ENCODE peak calls at places on chromosome 19, in ten cellular contexts. Q, L, P, Z, R, G, B, N, D and Y are unnamed samples.

GRCh38 chr19:6774821-6775707 is 2.6 kb downstream of the VAV1 start:
- DNase-seq in D (no peak), R (no peak), P (no peak), L (no peak), G (peak), Z (no peak), B (no peak), Q (no peak), N (no peak), Y (no peak)

GRCh38 chr19:50016225-50016807 is 8.9 kb downstream of the VRK3 start:
- DNase-seq in D (no peak), B (no peak), P (no peak), R (no peak), G (no peak), Q (no peak), Z (no peak), N (no peak), L (no peak), Y (no peak)

GRCh38 chr19:7292950-7293794 is 1.0 kb downstream of the INSR start:
- DNase-seq in Z (no peak), Q (peak), L (peak), N (no peak), G (peak), P (no peak), R (peak), D (peak), B (no peak), Y (no peak)

GRCh38 chr19:13748169-13748884 is 16.0 kb upstream of the MRI1 start:
- DNase-seq in P (peak), N (no peak), G (peak), B (peak), Z (no peak), R (no peak), Q (no peak), L (peak), D (no peak), Y (no peak)

GRCh38 chr19:8607386-8607785 is 3.1 kb downstream of the ADAMTS10 start:
- DNase-seq in N (no peak), L (peak), R (no peak), G (no peak), Q (no peak), P (no peak), B (no peak), D (no peak), Z (peak), Y (no peak)

GRCh38 chr19:15259900-15260299 is 27.7 kb upstream of the EPHX3 start:
- DNase-seq in R (no peak), Q (no peak), B (no peak), Z (no peak), D (no peak), L (no peak), G (no peak), P (no peak), N (no peak), Y (no peak)

GRCh38 chr19:33473644-33474305 is 47.8 kb downstream of the PEPD start:
- DNase-seq in B (peak), P (no peak), R (no peak), N (no peak), Z (no peak), L (peak), D (no peak), G (no peak), Q (no peak), Y (no peak)

GRCh38 chr19:1856698-1857603 is 6.4 kb downstream of the KLF16 start:
- DNase-seq in N (no peak), B (peak), G (peak), R (peak), P (peak), Z (peak), D (peak), L (peak), Q (peak), Y (peak)

GRCh38 chr19:44662686-44663085 is 8.6 kb upstream of the CEACAM19 start:
- DNase-seq in G (no peak), N (no peak), P (no peak), B (no peak), R (no peak), D (no peak), Z (no peak), L (peak), Q (no peak), Y (no peak)

GRCh38 chr19:30547192-30547591 is 175.0 kb downstream of the ZNF536 start:
- DNase-seq in B (no peak), Z (no peak), Q (no peak), R (no peak), L (no peak), P (no peak), D (no peak), G (no peak), N (no peak), Y (no peak)

GRCh38 chr19:36771275-36772231 is 1.1 kb downstream of the ZNF850 start:
- DNase-seq in P (peak), G (peak), R (peak), D (peak), L (peak), Q (no peak), N (no peak), Z (peak), B (peak), Y (peak)

GRCh38 chr19:49570997-49571676 is 9.2 kb downstream of the NOSIP start:
- DNase-seq in N (no peak), D (no peak), G (peak), Q (no peak), Z (no peak), P (no peak), B (no peak), L (no peak), R (peak), Y (no peak)

GRCh38 chr19:50501568-50502475 is 9.2 kb downstream of the JOSD2 start:
- DNase-seq in D (no peak), L (no peak), R (no peak), P (no peak), N (no peak), Q (no peak), G (no peak), B (no peak), Z (no peak), Y (no peak)

GRCh38 chr19:39796000-39796498 is 17.4 kb downstream of the LEUTX start:
- DNase-seq in G (no peak), Q (no peak), D (no peak), Z (no peak), P (no peak), N (no peak), R (no peak), L (no peak), B (no peak), Y (no peak)

GRCh38 chr19:3014135-3014534 is 14.9 kb downstream of the TLE2 start:
- DNase-seq in N (no peak), Q (no peak), B (no peak), Z (no peak), P (no peak), G (no peak), R (no peak), L (no peak), D (no peak), Y (no peak)

GRCh38 chr19:1274081-1274851 is 1.1 kb upstream of the FAM174C start:
- DNase-seq in R (no peak), G (no peak), B (no peak), N (no peak), Z (no peak), D (no peak), P (no peak), L (no peak), Q (no peak), Y (no peak)

GRCh38 chr19:3026768-3027167 is 2.3 kb downstream of the TLE2 start:
- DNase-seq in R (no peak), B (no peak), Q (no peak), G (no peak), P (no peak), N (no peak), L (no peak), Z (no peak), D (no peak), Y (no peak)

GRCh38 chr19:12786149-12786870 is 5.0 kb upstream of the JUNB start:
- DNase-seq in Z (no peak), N (no peak), G (no peak), B (no peak), P (peak), L (no peak), Q (no peak), D (peak), R (no peak), Y (no peak)

GRCh38 chr19:12705654-12706331 is 9.4 kb upstream of the FBXW9 start:
- DNase-seq in B (no peak), L (no peak), R (no peak), Z (no peak), P (no peak), G (no peak), N (no peak), Q (no peak), D (no peak), Y (no peak)

GRCh38 chr19:35885225-35885624 is 15.1 kb downstream of the NFKBID start:
- DNase-seq in R (no peak), L (no peak), P (no peak), N (no peak), B (no peak), D (no peak), G (no peak), Z (no peak), Q (no peak), Y (no peak)

GRCh38 chr19:16702123-16702522 is 17.5 kb upstream of the NWD1 start:
- DNase-seq in P (peak), Z (no peak), Q (no peak), R (peak), D (no peak), G (no peak), N (no peak), L (peak), B (peak), Y (no peak)

GRCh38 chr19:50969413-50969760 is at the start of gene KLK6:
- DNase-seq in R (peak), Q (no peak), B (no peak), P (peak), L (no peak), D (no peak), G (no peak), N (no peak), Z (no peak), Y (no peak)

GRCh38 chr19:53960886-53961285 is 1.9 kb upstream of the CACNG8 start:
- DNase-seq in B (peak), D (no peak), G (no peak), R (no peak), P (no peak), N (no peak), Z (no peak), Q (no peak), L (no peak), Y (no peak)

GRCh38 chr19:37929512-37929911 is 22.5 kb downstream of the SIPA1L3 start:
- DNase-seq in Z (no peak), B (no peak), D (no peak), P (no peak), L (no peak), G (no peak), N (no peak), R (no peak), Q (no peak), Y (no peak)

GRCh38 chr19:40609561-40610395 is 8.6 kb downstream of the LTBP4 start:
- DNase-seq in G (peak), Q (peak), L (peak), N (peak), B (peak), Z (peak), P (peak), R (peak), D (peak), Y (peak)